ENCODE peak calls at places on chromosome 7, in five cellular contexts. U, Y, Q, Z and W are unnamed samples.

GRCh38 chr7:22468609-22469008 is 31.4 kb downstream of the STEAP1B start:
- DNase-seq in Z (no peak), U (no peak), Q (no peak), Y (no peak), W (no peak)

GRCh38 chr7:48366096-48366495 is 194.8 kb downstream of the ABCA13 start:
- DNase-seq in Y (no peak), U (no peak), Z (no peak), Q (no peak), W (no peak)

GRCh38 chr7:66146701-66147100 is 32.1 kb downstream of the CRCP start:
- DNase-seq in Y (no peak), Z (no peak), Q (no peak), U (peak), W (peak)

GRCh38 chr7:17229257-17229656 is 69.2 kb upstream of the AHR start:
- DNase-seq in Z (no peak), Y (no peak), Q (no peak), U (no peak), W (no peak)

GRCh38 chr7:31052841-31053601 is 913 bp downstream of the ADCYAP1R1 start:
- DNase-seq in Z (no peak), U (peak), Q (no peak), Y (no peak), W (no peak)

GRCh38 chr7:75937958-75938786 is 23.2 kb downstream of the POR start:
- DNase-seq in Q (peak), U (peak), Y (no peak), Z (peak), W (peak)

GRCh38 chr7:42677751-42678231 is 234.1 kb downstream of the C7orf25 start:
- DNase-seq in Y (no peak), Z (no peak), U (no peak), Q (no peak), W (peak)

GRCh38 chr7:130419652-130420051 is 21.2 kb downstream of the CEP41 start:
- DNase-seq in Z (no peak), Q (no peak), Y (no peak), U (no peak), W (peak)

GRCh38 chr7:67724955-67725354 is 728.3 kb downstream of the TYW1 start:
- DNase-seq in U (no peak), Z (no peak), Y (no peak), Q (no peak), W (no peak)

GRCh38 chr7:5711419-5711818 is 70.0 kb downstream of the RNF216 start:
- DNase-seq in Y (no peak), Z (no peak), Q (no peak), U (no peak), W (no peak)

DNA sequence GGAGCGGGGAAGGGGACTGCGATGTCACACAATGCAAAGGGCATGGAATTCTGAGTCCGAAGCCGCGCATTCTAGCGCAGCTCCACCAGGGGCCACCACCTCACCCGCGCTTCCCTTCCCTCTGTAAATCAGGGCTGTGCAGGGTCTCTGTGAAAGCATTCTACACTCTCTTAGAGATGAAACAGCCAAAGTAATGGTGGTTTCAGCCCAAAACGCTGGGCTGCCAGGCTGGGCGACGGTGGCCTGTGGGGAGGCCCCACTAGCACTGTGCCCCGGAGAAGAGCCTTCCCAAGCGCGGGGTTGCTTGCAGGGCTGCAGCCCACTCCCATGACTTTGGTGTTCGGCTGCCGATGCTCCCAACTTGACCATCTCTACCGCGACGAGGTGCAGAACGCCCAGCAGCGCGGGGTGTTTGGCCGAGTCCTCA is 11.4 kb downstream of the ATG9B start:
- DNase-seq in Q (peak), Y (no peak), Z (peak), U (peak), W (no peak)
- TF ChIP-seq RCOR1 in Q (no peak), Y (no peak), Z (no peak), U (peak), W (no peak)

GRCh38 chr7:138773817-138774216 is 24.0 kb upstream of the TMEM213 start:
- DNase-seq in U (no peak), Y (no peak), Q (no peak), Z (no peak), W (no peak)
- TF ChIP-seq RCOR1 in U (no peak), Y (no peak), Q (no peak), Z (no peak), W (no peak)

GRCh38 chr7:116499168-116500070 is at the start of gene CAV2:
- DNase-seq in Y (no peak), Z (peak), U (peak), Q (peak), W (peak)
- TF ChIP-seq RCOR1 in Y (no peak), Z (no peak), U (no peak), Q (no peak), W (no peak)

DNA sequence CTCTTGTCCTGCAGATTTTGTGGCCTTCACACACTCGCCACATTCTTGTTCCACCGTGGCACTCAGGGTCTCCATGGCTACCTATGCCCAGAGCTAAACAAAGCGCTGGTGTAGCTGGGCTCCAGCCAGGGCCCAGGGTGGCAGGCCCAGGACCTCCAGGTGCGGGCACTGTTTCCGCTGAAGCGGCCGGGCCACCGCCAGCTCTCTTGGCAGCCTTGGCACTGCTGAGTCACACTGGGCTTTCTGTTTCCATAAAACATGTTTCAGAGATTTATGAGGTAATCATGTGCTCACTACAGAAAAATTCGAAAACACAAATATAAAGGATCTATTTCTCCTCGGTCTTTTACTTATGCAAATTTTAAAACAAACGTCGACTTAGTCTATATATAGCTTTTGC is 51.3 kb downstream of the AOC1 start:
- DNase-seq in Z (peak), U (peak), Y (no peak), Q (peak), W (peak)
- TF ChIP-seq RCOR1 in Z (no peak), U (no peak), Y (no peak), Q (no peak), W (no peak)

GRCh38 chr7:1936531-1937251 is 266.6 kb downstream of the ELFN1 start:
- DNase-seq in Z (no peak), U (no peak), Y (no peak), Q (no peak), W (no peak)
- TF ChIP-seq RCOR1 in Z (no peak), U (no peak), Y (no peak), Q (no peak), W (no peak)

GRCh38 chr7:116231543-116232401 is 21.4 kb downstream of the TES start:
- DNase-seq in Z (peak), Y (no peak), Q (no peak), U (no peak), W (peak)

GRCh38 chr7:116228241-116228640 is 17.9 kb downstream of the TES start:
- DNase-seq in Z (no peak), Y (no peak), U (no peak), Q (no peak), W (no peak)

GRCh38 chr7:116232402-116232749 is 22.0 kb downstream of the TES start:
- DNase-seq in Y (no peak), Z (no peak), Q (no peak), U (no peak), W (peak)

GRCh38 chr7:116229359-116229758 is 19.0 kb downstream of the TES start:
- DNase-seq in Q (no peak), U (no peak), Y (no peak), Z (no peak), W (no peak)

DNA sequence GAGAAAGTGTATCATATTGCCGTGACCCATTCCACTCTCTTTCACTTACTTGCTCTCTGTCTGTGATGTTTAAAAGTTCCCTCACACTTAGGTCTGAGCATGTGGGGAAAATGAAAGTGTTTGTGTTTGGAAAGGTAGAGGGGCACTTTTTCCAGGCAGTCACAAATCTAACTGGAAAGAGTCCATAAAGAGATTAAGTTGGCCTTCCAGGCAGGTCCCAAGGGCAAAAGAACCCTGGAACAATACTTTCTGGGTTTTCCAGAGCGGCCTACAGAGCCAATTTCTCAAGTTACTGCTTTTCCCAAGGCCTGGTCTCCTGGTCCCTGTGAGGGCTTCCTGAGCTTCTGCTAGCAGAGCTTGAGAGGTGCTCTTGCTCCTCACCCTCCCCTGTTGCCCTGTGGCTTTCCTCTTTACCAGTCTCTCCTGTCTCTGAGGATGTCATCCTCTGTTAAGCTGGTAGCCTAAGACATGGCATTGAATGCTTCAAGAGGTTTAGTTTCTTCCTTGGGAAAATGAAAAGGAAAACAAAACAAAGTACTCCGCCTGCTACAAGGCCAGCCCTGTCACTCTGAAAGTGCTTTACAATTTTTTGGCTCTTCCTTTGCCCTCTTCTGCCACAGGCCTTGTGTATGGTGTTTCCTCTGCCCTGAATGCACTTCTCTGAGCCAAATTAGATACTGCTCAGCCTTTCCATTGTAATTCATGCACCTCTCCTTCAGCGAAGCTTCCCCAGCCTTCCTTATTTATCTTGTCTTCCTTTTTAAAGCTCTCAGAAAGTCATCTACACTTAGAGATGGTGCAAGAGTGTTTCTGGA is 20.1 kb downstream of the TES start:
- DNase-seq in U (no peak), Z (no peak), Y (no peak), Q (no peak), W (no peak)
- TF ChIP-seq RCOR1 in U (no peak), Z (no peak), Y (no peak), Q (no peak), W (no peak)

GRCh38 chr7:26588511-26588910 is 275.9 kb downstream of the SKAP2 start:
- DNase-seq in Q (no peak), Z (no peak), U (no peak), Y (no peak), W (no peak)

GRCh38 chr7:26580666-26581065 is 283.7 kb downstream of the SKAP2 start:
- DNase-seq in Y (no peak), Z (no peak), U (no peak), Q (no peak), W (no peak)

GRCh38 chr7:26584964-26585650 is 279.3 kb downstream of the SKAP2 start:
- DNase-seq in Y (no peak), Z (no peak), Q (no peak), U (no peak), W (no peak)

DNA sequence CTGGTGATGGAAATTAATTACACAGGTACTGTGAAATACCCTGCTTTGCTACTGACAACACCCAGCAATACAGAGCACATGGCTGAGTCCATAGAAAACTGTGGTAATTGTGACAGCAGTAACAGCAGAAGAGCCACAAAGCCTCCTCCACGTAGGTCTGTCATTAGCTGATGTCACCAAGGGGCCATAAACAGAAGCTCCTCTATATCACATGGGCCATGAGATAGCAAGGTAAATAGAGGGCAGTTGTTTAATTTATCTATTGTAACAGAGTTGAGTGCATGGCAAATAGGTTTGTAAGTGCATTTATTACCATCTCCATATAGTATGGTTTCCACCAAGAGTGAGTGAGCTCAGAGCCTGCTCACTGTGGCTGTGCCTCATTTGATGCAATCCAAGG is 281.3 kb downstream of the SKAP2 start:
- DNase-seq in Z (no peak), U (no peak), Q (no peak), Y (no peak), W (no peak)
- TF ChIP-seq RCOR1 in Z (no peak), U (no peak), Q (no peak), Y (no peak), W (no peak)

GRCh38 chr7:92904292-92905131 is 68.1 kb upstream of the CDK6 start:
- DNase-seq in Y (peak), U (peak), Z (peak), Q (peak), W (peak)
- TF ChIP-seq RCOR1 in Y (no peak), U (no peak), Z (no peak), Q (no peak), W (no peak)

GRCh38 chr7:816751-817671 is 15.3 kb upstream of the SUN1 start:
- DNase-seq in Q (no peak), Z (peak), Y (no peak), U (no peak), W (no peak)
- TF ChIP-seq RCOR1 in Q (no peak), Z (no peak), Y (no peak), U (no peak), W (no peak)

GRCh38 chr7:45890125-45890901 is 2.0 kb downstream of the IGFBP1 start:
- DNase-seq in Q (no peak), Y (no peak), U (no peak), Z (no peak), W (no peak)

GRCh38 chr7:45892407-45893035 is 4.2 kb downstream of the IGFBP1 start:
- DNase-seq in Z (no peak), Y (no peak), Q (no peak), U (no peak), W (no peak)

GRCh38 chr7:45891462-45892402 is 3.4 kb downstream of the IGFBP1 start:
- DNase-seq in Z (no peak), Q (no peak), Y (no peak), U (no peak), W (no peak)

GRCh38 chr7:45889367-45890067 is 1.2 kb downstream of the IGFBP1 start:
- DNase-seq in U (no peak), Z (no peak), Q (no peak), Y (no peak), W (no peak)

DNA sequence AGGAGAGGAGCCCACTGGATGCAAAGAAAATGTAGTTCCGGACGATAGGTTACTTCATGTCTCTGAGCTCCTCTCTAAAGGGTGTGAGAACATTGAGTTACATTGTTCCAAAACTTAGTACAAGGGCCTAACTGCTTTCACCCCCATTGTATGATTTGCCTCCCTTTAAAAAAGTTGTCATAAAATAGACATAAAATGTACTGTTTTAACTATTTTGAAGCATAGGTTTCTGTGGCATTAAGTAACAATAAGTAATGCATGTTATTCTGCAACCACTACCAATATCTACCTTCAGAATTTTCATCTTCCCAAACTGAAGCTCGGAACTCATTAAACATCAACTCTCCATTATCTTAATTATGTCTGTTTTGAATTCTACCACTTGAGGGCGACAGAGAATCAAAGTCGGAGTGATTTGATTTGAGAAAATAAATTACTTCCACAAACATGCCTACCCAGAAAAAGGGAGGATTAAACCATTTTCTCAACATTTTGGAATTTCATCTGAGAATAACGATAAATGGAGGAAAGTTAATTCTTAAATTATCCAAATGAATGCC is 2.7 kb downstream of the IGFBP1 start:
- DNase-seq in Q (peak), Z (peak), U (peak), Y (no peak), W (peak)
- TF ChIP-seq RCOR1 in Q (no peak), Z (no peak), U (peak), Y (no peak), W (no peak)